ENCODE peak calls at places on chromosomes 16 and 17, in six cellular contexts. One of them, this sample, is unnamed. For H3K9me3, the result is how much of the 10 kb centered on the place peaks cover.

GRCh38 chr16:4370570-4371480 is 823 bp upstream of the VASN start:
- DNase-seq in heart left ventricle: peak
- DNase-seq in CD8-positive, alpha-beta memory T cell: no peak
- DNase-seq in GM12878: no peak
- DNase-seq in upper lobe of left lung: peak
- DNase-seq in CD4-positive, alpha-beta T cell: no peak
- DNase-seq in this sample: no peak

GRCh38 chr17:75228305-75228704 is 22.8 kb downstream of the NUP85 start:
- DNase-seq in heart left ventricle: no peak
- DNase-seq in CD8-positive, alpha-beta memory T cell: no peak
- DNase-seq in GM12878: no peak
- DNase-seq in upper lobe of left lung: no peak
- DNase-seq in CD4-positive, alpha-beta T cell: no peak
- DNase-seq in this sample: no peak

GRCh38 chr17:71709271-71709670 is 411.5 kb upstream of the SOX9 start:
- DNase-seq in heart left ventricle: no peak
- DNase-seq in CD8-positive, alpha-beta memory T cell: no peak
- DNase-seq in GM12878: no peak
- DNase-seq in upper lobe of left lung: no peak
- DNase-seq in CD4-positive, alpha-beta T cell: no peak
- DNase-seq in this sample: no peak

GRCh38 chr17:75277664-75278071 is 6.6 kb upstream of the MIF4GD start:
- DNase-seq in heart left ventricle: no peak
- DNase-seq in CD8-positive, alpha-beta memory T cell: no peak
- DNase-seq in GM12878: no peak
- DNase-seq in upper lobe of left lung: no peak
- DNase-seq in CD4-positive, alpha-beta T cell: no peak
- DNase-seq in this sample: no peak

GRCh38 chr16:74623214-74623842 is 16.4 kb upstream of the GLG1 start:
- DNase-seq in heart left ventricle: no peak
- DNase-seq in CD8-positive, alpha-beta memory T cell: peak
- DNase-seq in GM12878: no peak
- DNase-seq in upper lobe of left lung: no peak
- DNase-seq in CD4-positive, alpha-beta T cell: no peak
- DNase-seq in this sample: no peak

GRCh38 chr17:51000835-51001638 is 119.6 kb downstream of the SPAG9 start:
- DNase-seq in heart left ventricle: no peak
- DNase-seq in CD8-positive, alpha-beta memory T cell: peak
- DNase-seq in GM12878: peak
- DNase-seq in upper lobe of left lung: no peak
- DNase-seq in CD4-positive, alpha-beta T cell: peak
- DNase-seq in this sample: no peak

GRCh38 chr17:13558588-13558987 is 43.1 kb downstream of the HS3ST3A1 start:
- DNase-seq in heart left ventricle: no peak
- DNase-seq in CD8-positive, alpha-beta memory T cell: no peak
- DNase-seq in GM12878: no peak
- DNase-seq in upper lobe of left lung: no peak
- DNase-seq in CD4-positive, alpha-beta T cell: no peak
- DNase-seq in this sample: no peak

GRCh38 chr16:81876273-81876900 is 97.3 kb downstream of the PLCG2 start:
- DNase-seq in heart left ventricle: no peak
- DNase-seq in CD8-positive, alpha-beta memory T cell: no peak
- DNase-seq in GM12878: no peak
- DNase-seq in upper lobe of left lung: no peak
- DNase-seq in CD4-positive, alpha-beta T cell: no peak
- DNase-seq in this sample: no peak

GRCh38 chr17:12349297-12349696 is 316.4 kb upstream of the MYOCD start:
- DNase-seq in heart left ventricle: no peak
- DNase-seq in CD8-positive, alpha-beta memory T cell: no peak
- DNase-seq in GM12878: no peak
- DNase-seq in upper lobe of left lung: no peak
- DNase-seq in CD4-positive, alpha-beta T cell: no peak
- DNase-seq in this sample: no peak

GRCh38 chr16:75644240-75645012 is 3.0 kb downstream of the KARS1 start:
- DNase-seq in heart left ventricle: no peak
- DNase-seq in CD8-positive, alpha-beta memory T cell: peak
- DNase-seq in GM12878: no peak
- DNase-seq in upper lobe of left lung: no peak
- DNase-seq in CD4-positive, alpha-beta T cell: no peak
- DNase-seq in this sample: no peak

GRCh38 chr17:75152971-75153853 is 1.1 kb downstream of the JPT1 start:
- DNase-seq in heart left ventricle: no peak
- DNase-seq in CD8-positive, alpha-beta memory T cell: no peak
- DNase-seq in GM12878: no peak
- DNase-seq in upper lobe of left lung: no peak
- DNase-seq in CD4-positive, alpha-beta T cell: no peak
- DNase-seq in this sample: peak

GRCh38 chr17:48907713-48908046 is 527 bp upstream of the UBE2Z start:
- DNase-seq in heart left ventricle: no peak
- DNase-seq in CD8-positive, alpha-beta memory T cell: no peak
- DNase-seq in GM12878: no peak
- DNase-seq in upper lobe of left lung: no peak
- DNase-seq in CD4-positive, alpha-beta T cell: no peak
- DNase-seq in this sample: no peak

GRCh38 chr17:31494259-31495048 is 103.0 kb downstream of the RAB11FIP4 start:
- DNase-seq in heart left ventricle: no peak
- DNase-seq in CD8-positive, alpha-beta memory T cell: peak
- DNase-seq in GM12878: peak
- DNase-seq in upper lobe of left lung: no peak
- DNase-seq in CD4-positive, alpha-beta T cell: peak
- DNase-seq in this sample: no peak

GRCh38 chr17:29567362-29568330 is 809 bp upstream of the ABHD15 start:
- DNase-seq in heart left ventricle: peak
- DNase-seq in CD8-positive, alpha-beta memory T cell: peak
- DNase-seq in GM12878: no peak
- DNase-seq in upper lobe of left lung: peak
- DNase-seq in CD4-positive, alpha-beta T cell: peak
- DNase-seq in this sample: peak

GRCh38 chr17:79907855-79908254 is 68.6 kb upstream of the CBX4 start:
- DNase-seq in heart left ventricle: no peak
- DNase-seq in CD8-positive, alpha-beta memory T cell: no peak
- DNase-seq in GM12878: no peak
- DNase-seq in upper lobe of left lung: no peak
- DNase-seq in CD4-positive, alpha-beta T cell: no peak
- DNase-seq in this sample: no peak

GRCh38 chr16:84730406-84731106 is 30.8 kb downstream of the USP10 start:
- DNase-seq in heart left ventricle: peak
- DNase-seq in CD8-positive, alpha-beta memory T cell: no peak
- DNase-seq in GM12878: no peak
- DNase-seq in upper lobe of left lung: no peak
- DNase-seq in CD4-positive, alpha-beta T cell: no peak
- DNase-seq in this sample: no peak

GRCh38 chr16:85515319-85515745 is 97.8 kb upstream of the GSE1 start:
- DNase-seq in heart left ventricle: no peak
- DNase-seq in CD8-positive, alpha-beta memory T cell: no peak
- DNase-seq in GM12878: no peak
- DNase-seq in upper lobe of left lung: no peak
- DNase-seq in CD4-positive, alpha-beta T cell: no peak
- DNase-seq in this sample: no peak

GRCh38 chr17:77354721-77355455 is 214.1 kb downstream of the SEC14L1 start:
- DNase-seq in heart left ventricle: peak
- DNase-seq in CD8-positive, alpha-beta memory T cell: no peak
- DNase-seq in GM12878: no peak
- DNase-seq in upper lobe of left lung: no peak
- DNase-seq in CD4-positive, alpha-beta T cell: no peak
- DNase-seq in this sample: no peak

GRCh38 chr16:31745900-31746299 is 127.7 kb upstream of the ZNF267 start:
- DNase-seq in heart left ventricle: no peak
- DNase-seq in CD8-positive, alpha-beta memory T cell: no peak
- DNase-seq in GM12878: no peak
- DNase-seq in upper lobe of left lung: no peak
- DNase-seq in CD4-positive, alpha-beta T cell: no peak
- DNase-seq in this sample: no peak
- H3K9me3 ChIP-seq in heart left ventricle: under half
- H3K9me3 ChIP-seq in CD8-positive, alpha-beta memory T cell: half or more
- H3K9me3 ChIP-seq in GM12878: under half
- H3K9me3 ChIP-seq in upper lobe of left lung: half or more
- H3K9me3 ChIP-seq in CD4-positive, alpha-beta T cell: half or more
- H3K9me3 ChIP-seq in this sample: under half

DNA sequence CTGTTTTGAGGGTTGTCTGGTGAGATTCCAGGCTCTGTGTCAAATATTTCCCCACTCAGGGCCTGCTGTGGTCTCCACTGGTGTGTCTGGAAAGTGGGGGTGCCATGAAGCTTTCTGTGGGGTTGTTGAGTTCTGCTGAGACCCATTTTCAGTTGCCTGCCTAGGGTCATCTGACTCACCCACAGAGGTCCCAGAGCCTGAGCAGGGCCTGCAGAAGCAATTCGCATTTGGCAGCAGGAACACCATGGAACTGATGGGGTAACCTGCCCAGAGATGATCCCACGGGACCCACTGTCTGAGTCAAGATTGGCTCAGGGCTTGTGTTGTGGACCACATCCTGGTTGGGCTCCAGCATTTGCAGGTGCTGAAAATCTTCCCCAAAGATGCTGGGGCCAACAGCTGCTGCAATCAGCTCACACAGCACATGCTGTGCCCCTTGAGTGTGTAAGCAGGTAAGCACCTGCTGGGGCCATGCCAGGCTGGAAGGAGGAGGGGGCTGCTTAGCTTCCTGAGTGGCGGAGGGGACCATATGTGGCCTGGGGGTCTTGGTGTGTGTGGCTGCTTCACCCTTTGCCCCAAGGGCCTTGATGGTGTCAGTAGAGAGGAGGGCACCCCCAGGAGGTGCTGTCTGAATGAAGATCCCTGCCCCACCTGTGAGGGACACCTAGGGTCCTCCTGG is 1726.1 kb downstream of the TP53TG3F start:
- DNase-seq in heart left ventricle: no peak
- DNase-seq in CD8-positive, alpha-beta memory T cell: no peak
- DNase-seq in GM12878: no peak
- DNase-seq in upper lobe of left lung: no peak
- DNase-seq in CD4-positive, alpha-beta T cell: no peak
- DNase-seq in this sample: no peak
- H3K9me3 ChIP-seq in heart left ventricle: under half
- H3K9me3 ChIP-seq in CD8-positive, alpha-beta memory T cell: under half
- H3K9me3 ChIP-seq in GM12878: under half
- H3K9me3 ChIP-seq in upper lobe of left lung: under half
- H3K9me3 ChIP-seq in CD4-positive, alpha-beta T cell: under half
- H3K9me3 ChIP-seq in this sample: under half

GRCh38 chr17:22128723-22129122 is 436.4 kb downstream of the KCNJ18 start:
- DNase-seq in heart left ventricle: no peak
- DNase-seq in CD8-positive, alpha-beta memory T cell: no peak
- DNase-seq in GM12878: no peak
- DNase-seq in upper lobe of left lung: no peak
- DNase-seq in CD4-positive, alpha-beta T cell: no peak
- DNase-seq in this sample: no peak
- H3K9me3 ChIP-seq in heart left ventricle: under half
- H3K9me3 ChIP-seq in CD8-positive, alpha-beta memory T cell: under half
- H3K9me3 ChIP-seq in GM12878: under half
- H3K9me3 ChIP-seq in upper lobe of left lung: under half
- H3K9me3 ChIP-seq in CD4-positive, alpha-beta T cell: under half
- H3K9me3 ChIP-seq in this sample: under half

DNA sequence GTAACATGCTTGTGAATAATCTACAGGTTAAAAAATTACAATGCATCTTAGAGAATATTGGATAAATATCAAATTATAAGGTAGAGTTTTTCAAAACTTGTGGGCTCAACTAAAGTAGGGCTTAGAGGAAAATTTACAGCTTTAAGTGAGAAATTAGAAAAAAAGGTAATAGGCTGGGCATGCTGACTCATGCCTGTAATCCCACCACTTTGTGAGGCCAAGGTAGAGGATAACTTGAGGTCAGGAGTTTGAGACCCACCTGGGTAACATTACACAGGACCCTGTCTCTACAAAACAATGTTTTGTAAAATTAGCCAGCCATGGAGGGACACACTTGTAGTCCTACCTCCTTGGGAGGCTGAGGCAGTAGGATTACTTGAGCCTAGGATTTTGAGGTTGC is 4.5 kb downstream of the ATF7IP2 start:
- DNase-seq in heart left ventricle: no peak
- DNase-seq in CD8-positive, alpha-beta memory T cell: no peak
- DNase-seq in GM12878: no peak
- DNase-seq in upper lobe of left lung: no peak
- DNase-seq in CD4-positive, alpha-beta T cell: no peak
- DNase-seq in this sample: no peak
- H3K9me3 ChIP-seq in heart left ventricle: under half
- H3K9me3 ChIP-seq in CD8-positive, alpha-beta memory T cell: under half
- H3K9me3 ChIP-seq in GM12878: under half
- H3K9me3 ChIP-seq in upper lobe of left lung: under half
- H3K9me3 ChIP-seq in CD4-positive, alpha-beta T cell: under half
- H3K9me3 ChIP-seq in this sample: under half

DNA sequence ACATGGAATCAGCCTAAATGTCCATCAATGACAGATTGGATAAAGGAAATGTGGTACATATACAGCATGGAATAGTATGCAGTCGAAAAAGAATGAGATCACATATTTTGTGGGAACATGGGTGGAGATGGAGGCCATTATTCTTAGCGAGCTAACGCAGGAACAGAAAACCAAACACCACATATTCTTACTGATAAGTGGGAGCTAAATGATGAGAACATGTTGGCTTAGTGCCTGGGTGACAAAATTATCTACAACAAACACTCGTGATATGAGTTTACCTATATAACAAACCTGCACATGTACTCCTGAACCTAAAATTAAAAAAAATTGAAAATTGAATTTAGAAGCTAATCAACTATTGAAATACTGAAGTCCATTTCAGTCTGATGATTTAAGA is 6.1 kb downstream of the ANKS4B start:
- DNase-seq in heart left ventricle: no peak
- DNase-seq in CD8-positive, alpha-beta memory T cell: no peak
- DNase-seq in GM12878: no peak
- DNase-seq in upper lobe of left lung: no peak
- DNase-seq in CD4-positive, alpha-beta T cell: no peak
- DNase-seq in this sample: no peak
- H3K9me3 ChIP-seq in heart left ventricle: under half
- H3K9me3 ChIP-seq in CD8-positive, alpha-beta memory T cell: under half
- H3K9me3 ChIP-seq in GM12878: under half
- H3K9me3 ChIP-seq in upper lobe of left lung: under half
- H3K9me3 ChIP-seq in CD4-positive, alpha-beta T cell: under half
- H3K9me3 ChIP-seq in this sample: under half

GRCh38 chr17:69814031-69814430 is 261.0 kb upstream of the KCNJ16 start:
- DNase-seq in heart left ventricle: no peak
- DNase-seq in CD8-positive, alpha-beta memory T cell: no peak
- DNase-seq in GM12878: no peak
- DNase-seq in upper lobe of left lung: no peak
- DNase-seq in CD4-positive, alpha-beta T cell: no peak
- DNase-seq in this sample: no peak

GRCh38 chr17:69809331-69809730 is 265.7 kb upstream of the KCNJ16 start:
- DNase-seq in heart left ventricle: no peak
- DNase-seq in CD8-positive, alpha-beta memory T cell: no peak
- DNase-seq in GM12878: no peak
- DNase-seq in upper lobe of left lung: no peak
- DNase-seq in CD4-positive, alpha-beta T cell: no peak
- DNase-seq in this sample: no peak

GRCh38 chr17:69810326-69811035 is 264.5 kb upstream of the KCNJ16 start:
- DNase-seq in heart left ventricle: no peak
- DNase-seq in CD8-positive, alpha-beta memory T cell: no peak
- DNase-seq in GM12878: no peak
- DNase-seq in upper lobe of left lung: no peak
- DNase-seq in CD4-positive, alpha-beta T cell: no peak
- DNase-seq in this sample: no peak

GRCh38 chr17:69812240-69812837 is 262.7 kb upstream of the KCNJ16 start:
- DNase-seq in heart left ventricle: no peak
- DNase-seq in CD8-positive, alpha-beta memory T cell: no peak
- DNase-seq in GM12878: no peak
- DNase-seq in upper lobe of left lung: no peak
- DNase-seq in CD4-positive, alpha-beta T cell: no peak
- DNase-seq in this sample: no peak
- H3K9me3 ChIP-seq in heart left ventricle: under half
- H3K9me3 ChIP-seq in CD8-positive, alpha-beta memory T cell: under half
- H3K9me3 ChIP-seq in GM12878: under half
- H3K9me3 ChIP-seq in upper lobe of left lung: under half
- H3K9me3 ChIP-seq in CD4-positive, alpha-beta T cell: under half
- H3K9me3 ChIP-seq in this sample: under half